ENCODE peak calls at places on chromosomes 7 and 10, in five cellular contexts. E is HEK293T, X is GM12878, D is HepG2, K is H1. A is an unnamed sample.

GRCh38 chr7:131302453-131302852 is 25.2 kb upstream of the MKLN1 start:
- DNase-seq in E (no peak), X (no peak), D (no peak), K (no peak), A (no peak)

GRCh38 chr10:115295213-115295805 is 202.1 kb downstream of the ATRNL1 start:
- DNase-seq in E (no peak), X (no peak), D (no peak), K (no peak), A (no peak)

GRCh38 chr7:139292821-139293220 is 48.3 kb upstream of the FMC1 start:
- DNase-seq in E (no peak), X (no peak), D (no peak), K (no peak), A (no peak)

GRCh38 chr7:41881313-41882130 is 178.6 kb upstream of the INHBA start:
- DNase-seq in E (no peak), X (peak), D (no peak), K (no peak), A (no peak)

GRCh38 chr7:155222046-155222445 is 75.6 kb upstream of the INSIG1 start:
- DNase-seq in E (no peak), X (no peak), D (no peak), K (no peak), A (no peak)

GRCh38 chr7:146844405-146844804 is 727.8 kb downstream of the CNTNAP2 start:
- DNase-seq in E (no peak), X (no peak), D (no peak), K (no peak), A (no peak)

GRCh38 chr7:152403726-152404125 is 32.1 kb downstream of the KMT2C start:
- DNase-seq in E (no peak), X (no peak), D (no peak), K (no peak), A (no peak)

GRCh38 chr10:12540341-12540781 is 191.0 kb downstream of the CAMK1D start:
- DNase-seq in E (no peak), X (no peak), D (no peak), K (no peak), A (no peak)

GRCh38 chr7:148031816-148032215 is 558.8 kb upstream of the C7orf33 start:
- DNase-seq in E (no peak), X (no peak), D (no peak), K (no peak), A (no peak)

GRCh38 chr10:71513454-71513853 is 116.7 kb downstream of the CDH23 start:
- DNase-seq in E (no peak), X (no peak), D (no peak), K (no peak), A (no peak)

GRCh38 chr7:64905133-64905532 is 2.1 kb downstream of the ZNF273 start:
- DNase-seq in E (no peak), X (no peak), D (peak), K (no peak), A (no peak)

GRCh38 chr7:130134106-130134636 is 63.8 kb downstream of the KLHDC10 start:
- DNase-seq in E (no peak), X (no peak), D (no peak), K (no peak), A (no peak)

GRCh38 chr10:105855791-105856190 is 1214.7 kb downstream of the SORCS3 start:
- DNase-seq in E (no peak), X (no peak), D (no peak), K (no peak), A (no peak)

GRCh38 chr10:51074238-51075028 is at the start of gene PRKG1:
- DNase-seq in E (peak), X (no peak), D (peak), K (no peak), A (peak)

GRCh38 chr10:125531470-125531869 is 151.5 kb downstream of the TEX36 start:
- DNase-seq in E (no peak), X (no peak), D (no peak), K (no peak), A (no peak)

GRCh38 chr7:141133646-141134045 is 59.8 kb downstream of the TMEM178B start:
- DNase-seq in E (no peak), X (no peak), D (no peak), K (no peak), A (no peak)

GRCh38 chr7:99625961-99626360 is 9.2 kb downstream of the ZSCAN25 start:
- DNase-seq in E (no peak), X (no peak), D (no peak), K (no peak), A (no peak)

GRCh38 chr10:77603529-77603927 is 34.1 kb downstream of the KCNMA1 start:
- DNase-seq in E (no peak), X (no peak), D (no peak), K (no peak), A (no peak)

GRCh38 chr10:48406204-48406603 is 99.7 kb downstream of the MAPK8 start:
- DNase-seq in E (no peak), X (no peak), D (no peak), K (no peak), A (no peak)

GRCh38 chr10:93752761-93753160 is 5.0 kb upstream of the LGI1 start:
- DNase-seq in E (no peak), X (no peak), D (no peak), K (no peak), A (no peak)

DNA sequence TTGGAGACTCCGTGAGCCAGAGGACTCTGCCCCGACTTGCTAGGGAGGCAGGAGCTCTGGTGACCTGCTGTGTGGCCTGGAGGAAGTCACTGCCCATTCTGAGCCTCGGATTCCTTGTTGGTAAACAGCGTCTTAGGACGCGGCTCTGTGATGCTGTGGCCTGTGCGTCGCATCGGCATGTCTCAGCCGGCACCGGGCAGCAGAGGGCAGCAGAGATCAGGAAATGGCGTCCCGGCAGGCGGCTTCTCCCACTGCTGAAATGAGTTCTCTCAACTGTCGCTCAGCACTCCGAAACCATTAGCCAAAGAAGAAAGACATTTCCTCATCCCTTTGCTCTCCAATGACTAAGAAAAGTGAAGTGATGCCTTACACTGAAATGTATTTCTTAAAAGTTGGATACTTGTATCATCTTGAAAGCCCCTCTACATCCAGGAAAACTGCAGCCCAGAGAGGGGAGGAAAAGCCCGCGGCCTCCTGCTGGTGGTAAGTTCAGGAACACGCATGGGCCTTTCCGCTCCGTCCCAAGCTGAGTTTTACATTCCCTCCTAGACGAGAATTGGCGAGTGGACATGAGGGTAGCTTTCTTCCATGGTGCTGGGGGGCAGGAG is 91.7 kb downstream of the WDR11 start:
- DNase-seq in E (peak), X (peak), D (peak), K (peak), A (peak)
- TF ChIP-seq SUZ12 in E (no peak), X (no peak), D (no peak), K (no peak), A (no peak)

GRCh38 chr7:20831451-20831850 is 44.8 kb upstream of the SP8 start:
- DNase-seq in E (no peak), X (no peak), D (no peak), K (no peak), A (no peak)
- TF ChIP-seq SUZ12 in E (no peak), X (no peak), D (no peak), K (no peak), A (no peak)

DNA sequence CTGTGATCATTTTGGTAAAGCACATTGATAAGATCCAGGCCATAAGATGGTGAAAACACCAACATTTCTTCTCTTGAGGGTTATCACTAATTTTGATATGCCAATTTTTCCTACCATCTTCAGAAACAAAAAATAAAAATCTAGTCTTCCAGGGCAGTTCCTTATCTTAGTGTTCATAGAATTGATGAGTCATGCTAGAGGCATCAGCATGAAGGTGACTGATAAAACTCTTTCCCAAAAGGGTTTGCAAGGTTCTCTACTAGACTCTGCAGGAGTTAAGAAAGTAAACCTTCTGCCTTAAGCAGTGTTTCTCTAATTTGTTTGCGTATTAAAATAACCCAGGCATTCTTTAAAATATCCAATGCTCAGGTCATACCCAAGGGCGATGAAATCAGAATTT is 483.1 kb upstream of the CNTNAP2 start:
- DNase-seq in E (no peak), X (no peak), D (no peak), K (no peak), A (no peak)
- TF ChIP-seq SUZ12 in E (no peak), X (no peak), D (no peak), K (no peak), A (no peak)

DNA sequence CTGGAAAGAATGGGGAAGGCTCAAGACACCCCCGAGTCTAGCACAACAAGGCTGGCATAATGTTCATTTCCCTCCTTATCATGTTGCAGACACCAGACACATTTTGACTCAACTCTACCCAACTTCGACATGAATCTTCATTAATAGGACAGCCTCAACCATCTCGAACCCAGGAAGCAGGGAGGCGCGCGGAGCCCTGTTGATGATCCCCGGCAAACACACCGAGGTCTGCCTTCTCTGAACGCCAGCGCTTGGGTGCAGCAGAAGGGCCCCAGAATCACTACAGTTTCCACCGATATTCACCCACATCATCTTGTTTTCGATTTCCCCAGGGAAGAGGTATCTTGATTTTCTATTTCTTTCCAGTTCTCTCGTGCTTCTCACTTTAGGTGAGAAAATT is 563.6 kb downstream of the TCERG1L start:
- DNase-seq in E (no peak), X (no peak), D (no peak), K (no peak), A (no peak)
- TF ChIP-seq SUZ12 in E (no peak), X (no peak), D (no peak), K (no peak), A (no peak)

GRCh38 chr7:44974549-44974948 is 4.3 kb downstream of the MYO1G start:
- DNase-seq in E (no peak), X (no peak), D (no peak), K (no peak), A (no peak)

GRCh38 chr7:44971991-44972441 is 6.8 kb downstream of the MYO1G start:
- DNase-seq in E (no peak), X (no peak), D (peak), K (no peak), A (no peak)

GRCh38 chr7:44972562-44972961 is 6.3 kb downstream of the MYO1G start:
- DNase-seq in E (no peak), X (no peak), D (no peak), K (no peak), A (no peak)

GRCh38 chr7:44975331-44976039 is 3.3 kb downstream of the MYO1G start:
- DNase-seq in E (no peak), X (no peak), D (no peak), K (no peak), A (no peak)

GRCh38 chr7:44973610-44974401 is 5.0 kb downstream of the MYO1G start:
- DNase-seq in E (peak), X (no peak), D (peak), K (no peak), A (no peak)
- TF ChIP-seq SUZ12 in E (no peak), X (no peak), D (no peak), K (no peak), A (no peak)